ENCODE peak calls at places on chromosomes 1 and 21, in seven cellular contexts. I, U, P, Y, X, C and F are unnamed samples.

GRCh38 chr21:43775795-43776430 is at the start of gene CSTB:
- DNase-seq in U (peak), Y (no peak), I (peak), P (peak), X (peak), C (no peak), F (no peak)

GRCh38 chr1:38000529-38001453 is 4.5 kb downstream of the FHL3 start:
- DNase-seq in P (no peak), I (no peak), X (no peak), U (peak), C (no peak), Y (no peak), F (peak)

GRCh38 chr1:10836726-10837125 is 40.3 kb upstream of the CASZ1 start:
- DNase-seq in C (no peak), X (no peak), P (no peak), I (no peak), U (no peak), Y (no peak), F (no peak)

GRCh38 chr1:1202831-1203560 is 3.4 kb downstream of the TNFRSF18 start:
- DNase-seq in I (no peak), P (no peak), C (no peak), U (no peak), Y (no peak), X (no peak), F (no peak)

GRCh38 chr1:85189120-85189519 is 11.7 kb downstream of the SYDE2 start:
- DNase-seq in U (no peak), X (no peak), I (no peak), Y (no peak), C (no peak), P (no peak), F (no peak)

GRCh38 chr1:112446411-112446810 is 50.4 kb downstream of the CTTNBP2NL start:
- DNase-seq in U (no peak), I (no peak), P (no peak), X (no peak), C (no peak), Y (no peak), F (no peak)

GRCh38 chr1:163361123-163361934 is 39.6 kb downstream of the NUF2 start:
- DNase-seq in C (no peak), I (no peak), Y (no peak), X (peak), U (peak), P (no peak), F (peak)

GRCh38 chr1:152143147-152143845 is 15.7 kb downstream of the RPTN start:
- DNase-seq in P (no peak), U (no peak), X (no peak), Y (no peak), I (no peak), C (no peak), F (no peak)

GRCh38 chr21:42524341-42525227 is 10.9 kb downstream of the SLC37A1 start:
- DNase-seq in P (peak), C (peak), U (no peak), I (no peak), X (no peak), Y (peak), F (no peak)

GRCh38 chr1:214584805-214585766 is 17.9 kb upstream of the CENPF start:
- DNase-seq in X (peak), C (peak), U (peak), P (no peak), I (no peak), Y (no peak), F (no peak)

GRCh38 chr1:214331827-214332423 is 51.0 kb downstream of the SMYD2 start:
- DNase-seq in U (peak), I (no peak), P (peak), C (peak), X (peak), Y (no peak), F (no peak)

GRCh38 chr1:203211812-203212211 is 17.7 kb downstream of the CHIT1 start:
- DNase-seq in Y (no peak), C (no peak), I (no peak), X (no peak), U (no peak), P (no peak), F (no peak)

GRCh38 chr21:44710294-44710665 is 1.1 kb downstream of the TSPEAR start:
- DNase-seq in X (no peak), U (no peak), I (no peak), C (no peak), P (no peak), Y (no peak), F (no peak)

GRCh38 chr1:18572022-18572920 is 58.4 kb upstream of the PAX7 start:
- DNase-seq in U (no peak), C (no peak), I (no peak), P (no peak), X (no peak), Y (no peak), F (no peak)